ENCODE peak calls at places on chromosomes 7 and 10, in nine cellular contexts. W is RWPE1; J is adrenal gland; X is activated CD8-positive, alpha-beta memory T cell treated with anti-CD3 and anti-CD28 coated beads for 48 hours; M is HuH-7.5; Q is GM13977; D is GM10248; I is HFF-Myc; R is colonic mucosa. B is an unnamed sample.

GRCh38 chr10:115384665-115385064 is 291.5 kb downstream of the ATRNL1 start:
- DNase-seq in Q (no peak), X (no peak), J (no peak), M (no peak), R (no peak), I (no peak), W (no peak), D (no peak), B (no peak)

GRCh38 chr7:137120690-137121089 is 222.8 kb downstream of the PTN start:
- DNase-seq in Q (peak; percentile 8), R (no peak), X (no peak), W (no peak), J (no peak), D (no peak), I (no peak), M (no peak), B (no peak)

GRCh38 chr10:43228783-43229207 is 38.1 kb downstream of the RASGEF1A start:
- DNase-seq in M (no peak), I (no peak), Q (no peak), D (no peak), X (no peak), W (no peak), J (no peak), R (no peak), B (no peak)

GRCh38 chr10:83603708-83604107 is 535.6 kb upstream of the GHITM start:
- DNase-seq in D (peak; percentile 17), Q (peak; percentile 22), X (no peak), R (no peak), W (no peak), J (no peak), M (no peak), I (no peak), B (peak; percentile 20)

GRCh38 chr10:45558406-45558805 is 114.2 kb downstream of the ZFAND4 start:
- DNase-seq in I (no peak), W (no peak), D (no peak), R (no peak), J (no peak), M (no peak), Q (no peak), X (no peak), B (no peak)

GRCh38 chr10:18687195-18687594 is 28.0 kb downstream of the ARL5B start:
- DNase-seq in D (no peak), X (no peak), M (no peak), Q (no peak), R (no peak), I (no peak), W (no peak), J (no peak), B (no peak)

GRCh38 chr7:5420841-5421625 is 2.6 kb downstream of the TNRC18 start:
- DNase-seq in X (no peak), W (no peak), M (peak; percentile 58), R (peak; percentile 33), D (no peak), J (peak; percentile 42), I (no peak), Q (no peak), B (peak; percentile 53)

GRCh38 chr7:2863461-2864066 is 19.5 kb upstream of the GNA12 start:
- DNase-seq in Q (peak; percentile 85), M (no peak), X (peak; percentile 55), R (peak; percentile 68), I (peak; percentile 93), W (peak; percentile 89), J (peak; percentile 92), D (peak; percentile 86), B (peak; percentile 88)

GRCh38 chr7:157276731-157277562 is 59.9 kb upstream of the DNAJB6 start:
- DNase-seq in R (no peak), I (no peak), Q (peak; percentile 55), X (no peak), M (no peak), J (peak; percentile 43), W (no peak), D (peak; percentile 38), B (peak; percentile 62)

GRCh38 chr7:154304231-154304630 is 252.0 kb downstream of the DPP6 start:
- DNase-seq in D (no peak), I (no peak), J (no peak), X (no peak), Q (no peak), W (no peak), M (no peak), R (no peak), B (no peak)

GRCh38 chr7:6276911-6277408 is 4.5 kb upstream of the CYTH3 start:
- DNase-seq in D (no peak), J (peak; percentile 11), Q (no peak), M (no peak), X (no peak), I (no peak), W (peak; percentile 12), R (no peak), B (no peak)

GRCh38 chr7:99579281-99579955 is 18.6 kb upstream of the TMEM225B start:
- DNase-seq in D (no peak), Q (no peak), I (no peak), W (no peak), J (no peak), R (no peak), X (no peak), M (no peak), B (no peak)

GRCh38 chr10:129581836-129582235 is 114.8 kb downstream of the MGMT start:
- DNase-seq in W (no peak), I (no peak), J (no peak), M (no peak), Q (no peak), R (no peak), X (no peak), D (no peak), B (no peak)

GRCh38 chr10:5811387-5811821 is 1.8 kb downstream of the GDI2 start:
- DNase-seq in M (no peak), R (peak; percentile 20), W (peak; percentile 35), Q (no peak), X (no peak), J (no peak), I (peak; percentile 11), D (no peak), B (no peak)

GRCh38 chr7:142873281-142873784 is 12.2 kb downstream of the TRPV6 start:
- DNase-seq in J (no peak), M (peak; percentile 62), I (no peak), W (no peak), X (no peak), Q (peak; percentile 57), R (no peak), D (peak; percentile 59), B (peak; percentile 72)

GRCh38 chr7:99997545-99998137 is 17.8 kb upstream of the ZKSCAN1 start:
- DNase-seq in R (peak; percentile 57), W (no peak), D (peak; percentile 77), M (no peak), I (no peak), J (peak; percentile 47), Q (peak; percentile 76), X (peak; percentile 49), B (peak; percentile 77)

GRCh38 chr7:99128076-99128950 is 15.6 kb downstream of the SMURF1 start:
- DNase-seq in I (no peak), J (no peak), W (no peak), D (no peak), M (no peak), Q (no peak), R (no peak), X (no peak), B (no peak)

GRCh38 chr7:158315326-158315725 is 272.3 kb downstream of the PTPRN2 start:
- DNase-seq in W (no peak), D (no peak), I (no peak), X (no peak), R (no peak), J (no peak), Q (no peak), M (no peak), B (no peak)

GRCh38 chr7:118626739-118627138 is 402.2 kb downstream of the ANKRD7 start:
- DNase-seq in J (no peak), Q (no peak), M (no peak), R (no peak), W (no peak), D (no peak), I (no peak), X (no peak), B (no peak)

GRCh38 chr7:151728286-151728660 is 148.6 kb downstream of the PRKAG2 start:
- DNase-seq in W (no peak), I (no peak), J (no peak), X (no peak), R (no peak), D (no peak), Q (no peak), M (no peak), B (no peak)

GRCh38 chr10:73060738-73061635 is 35.7 kb downstream of the P4HA1 start:
- DNase-seq in Q (peak; percentile 30), J (no peak), M (peak; percentile 19), I (no peak), R (no peak), X (no peak), D (peak; percentile 22), W (peak; percentile 55), B (peak; percentile 22)

GRCh38 chr10:132774179-132774904 is 11.6 kb downstream of the NKX6-2 start:
- DNase-seq in W (no peak), J (no peak), Q (no peak), M (no peak), I (no peak), X (no peak), D (no peak), R (peak; percentile 41), B (no peak)

GRCh38 chr10:128130051-128130450 is 3.8 kb upstream of the MKI67 start:
- DNase-seq in M (no peak), I (no peak), Q (no peak), D (no peak), W (peak; percentile 50), J (no peak), X (no peak), R (no peak), B (no peak)

GRCh38 chr10:15748137-15748536 is 28.4 kb upstream of the ITGA8 start:
- DNase-seq in I (no peak), W (no peak), Q (no peak), J (no peak), M (no peak), R (no peak), X (no peak), D (no peak), B (no peak)

GRCh38 chr10:88922041-88922440 is 30.5 kb downstream of the ACTA2 start:
- DNase-seq in D (no peak), Q (no peak), J (no peak), I (no peak), M (no peak), R (no peak), W (no peak), X (no peak), B (no peak)

GRCh38 chr10:9869185-9869584 is 1148.5 kb upstream of the CELF2 start:
- DNase-seq in R (no peak), Q (no peak), X (no peak), M (no peak), D (no peak), J (no peak), I (no peak), W (no peak), B (no peak)

GRCh38 chr7:5766321-5766761 is 15.1 kb downstream of the RNF216 start:
- DNase-seq in I (no peak), J (peak; percentile 18), Q (no peak), D (no peak), W (no peak), R (no peak), X (no peak), M (no peak), B (no peak)

B was measured in GM13976.